ENCODE peak calls at places on chromosome 11, in ten cellular contexts. T is heart left ventricle; Q is choroid plexus epithelial cell; D is body of pancreas; U is CD8-positive, alpha-beta memory T cell; K is cardiac muscle cell; G is psoas muscle; J is lung; P is fibroblast of the aortic adventitia; Y is heart right ventricle. S is an unnamed sample.

GRCh38 chr11:7573558-7574296 is 59.9 kb downstream of the PPFIBP2 start:
- DNase-seq in T (no peak), Q (peak), D (no peak), U (no peak), K (no peak), G (no peak), J (no peak), P (no peak), Y (no peak), S (no peak)

GRCh38 chr11:32987851-32988250 is 27.8 kb upstream of the DEPDC7 start:
- DNase-seq in T (no peak), Q (no peak), D (no peak), U (no peak), K (no peak), G (no peak), J (no peak), P (no peak), Y (no peak), S (no peak)

GRCh38 chr11:118572914-118573550 is 823 bp downstream of the ARCN1 start:
- DNase-seq in T (no peak), Q (peak), D (no peak), U (no peak), K (no peak), G (no peak), J (no peak), P (peak), Y (no peak), S (no peak)

GRCh38 chr11:16086229-16086628 is 270.1 kb downstream of the SOX6 start:
- DNase-seq in T (no peak), Q (no peak), D (no peak), U (no peak), K (no peak), G (no peak), J (no peak), P (no peak), Y (no peak), S (no peak)

GRCh38 chr11:34432822-34433221 is 5.9 kb upstream of the CAT start:
- DNase-seq in T (no peak), Q (no peak), D (no peak), U (no peak), K (no peak), G (no peak), J (no peak), P (no peak), Y (no peak), S (peak)

GRCh38 chr11:109967121-109967520 is 126.1 kb upstream of the ZC3H12C start:
- DNase-seq in T (no peak), Q (no peak), D (no peak), U (no peak), K (no peak), G (no peak), J (no peak), P (no peak), Y (no peak), S (no peak)

GRCh38 chr11:18144243-18144642 is 11.9 kb downstream of the MRGPRX3 start:
- DNase-seq in T (no peak), Q (peak), D (no peak), U (no peak), K (no peak), G (no peak), J (no peak), P (no peak), Y (no peak), S (no peak)

GRCh38 chr11:73404048-73404447 is 27.8 kb downstream of the RELT start:
- DNase-seq in T (peak), Q (peak), D (peak), U (no peak), K (peak), G (peak), J (peak), P (peak), Y (peak), S (peak)

GRCh38 chr11:126163074-126163700 is 48.3 kb downstream of the RPUSD4 start:
- DNase-seq in T (no peak), Q (peak), D (no peak), U (no peak), K (no peak), G (no peak), J (no peak), P (peak), Y (no peak), S (peak)

DNA sequence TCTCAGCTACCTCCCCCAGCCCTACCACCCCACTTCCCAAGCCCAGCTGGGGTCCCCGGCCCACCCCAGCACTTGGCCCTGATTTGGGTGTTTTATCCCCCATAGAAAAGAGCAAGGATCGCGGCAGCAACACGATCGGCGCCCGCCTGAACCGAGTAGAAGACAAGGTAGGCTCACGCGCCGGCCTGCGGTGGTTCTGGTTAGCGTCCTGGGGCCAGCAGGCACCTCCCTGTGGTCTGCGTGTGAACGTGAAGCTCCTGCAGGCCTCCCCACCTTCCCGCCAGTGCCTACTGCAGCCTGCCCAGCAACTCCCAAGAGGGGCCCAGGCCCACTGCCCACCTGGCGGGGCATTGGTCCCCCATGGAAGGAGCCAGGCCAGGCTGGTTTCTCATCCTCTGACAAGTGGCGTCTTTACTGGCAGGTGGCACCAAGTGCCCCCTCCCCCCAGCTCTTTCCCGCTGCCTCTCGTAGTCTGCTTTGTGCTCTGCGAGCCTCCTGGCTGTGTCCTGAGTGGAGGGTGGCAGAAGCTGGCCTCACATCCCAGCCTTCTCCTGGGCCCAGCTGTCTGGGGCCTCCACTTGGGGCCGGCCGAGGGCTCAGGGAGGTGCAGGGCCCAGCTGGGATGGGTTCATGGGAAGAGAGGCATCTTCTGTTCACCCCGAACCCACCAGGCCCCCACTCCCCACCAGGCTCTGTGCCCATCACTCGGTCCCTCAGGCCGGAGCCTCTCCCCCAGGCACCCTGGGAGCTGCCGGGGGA is 78.3 kb upstream of the KCNQ1OT1 start:
- DNase-seq in T (peak), Q (no peak), D (peak), U (no peak), K (peak), G (peak), J (peak), P (no peak), Y (no peak), S (peak)
- H3K4me3 ChIP-seq in T (no peak), Q (no peak), D (no peak), U (no peak), K (no peak), G (peak), J (no peak), P (no peak), Y (peak), S (no peak)

DNA sequence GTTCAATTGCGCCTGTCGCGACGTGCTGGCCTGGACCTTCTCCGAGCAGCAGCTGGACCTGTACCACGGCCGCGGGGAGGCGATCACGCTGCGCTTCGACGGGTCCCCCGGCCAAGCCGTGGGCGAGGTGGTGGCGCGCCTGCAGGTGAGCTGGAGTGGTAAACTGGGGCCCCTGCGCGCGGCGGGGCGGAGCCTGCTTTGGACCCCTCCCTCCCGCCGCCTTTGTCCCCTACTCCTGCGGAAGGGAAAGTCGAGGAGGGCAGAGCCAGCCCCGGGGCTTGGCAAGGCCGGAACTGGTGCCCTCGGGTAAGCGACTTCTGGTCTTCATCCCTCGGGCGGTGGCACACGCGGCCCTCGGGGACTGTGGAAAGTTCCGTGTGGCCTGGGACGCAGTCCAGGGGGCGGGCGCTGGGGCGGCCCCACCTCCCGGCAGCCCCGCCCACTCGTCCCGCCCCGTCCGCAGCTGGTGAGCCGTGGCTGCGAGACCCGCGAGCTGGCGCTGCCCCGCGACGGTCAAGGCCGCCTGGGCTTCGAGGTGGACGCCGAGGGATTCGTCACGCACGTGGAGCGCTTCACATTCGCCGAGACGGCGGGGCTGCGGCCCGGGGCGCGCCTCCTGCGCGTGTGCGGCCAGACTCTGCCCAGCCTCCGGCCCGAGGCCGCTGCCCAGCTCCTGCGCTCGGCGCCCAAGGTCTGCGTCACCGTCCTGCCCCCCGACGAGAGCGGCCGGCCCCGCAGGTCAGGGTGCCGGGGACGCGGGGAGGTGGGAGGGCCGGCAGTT is 9.2 kb downstream of the SIPA1 start:
- DNase-seq in T (no peak), Q (peak), D (peak), U (no peak), K (no peak), G (peak), J (no peak), P (no peak), Y (no peak), S (no peak)
- H3K4me3 ChIP-seq in T (no peak), Q (peak), D (peak), U (no peak), K (peak), G (peak), J (peak), P (no peak), Y (no peak), S (no peak)

GRCh38 chr11:95443386-95443785 is 212.4 kb upstream of the SESN3 start:
- DNase-seq in T (no peak), Q (no peak), D (no peak), U (no peak), K (no peak), G (no peak), J (no peak), P (no peak), Y (no peak), S (no peak)
- H3K4me3 ChIP-seq in T (no peak), Q (no peak), D (no peak), U (no peak), K (no peak), G (no peak), J (no peak), P (no peak), Y (no peak), S (no peak)

GRCh38 chr11:9774591-9775392 is 110.9 kb downstream of the SWAP70 start:
- DNase-seq in T (no peak), Q (peak), D (no peak), U (no peak), K (no peak), G (no peak), J (no peak), P (peak), Y (no peak), S (no peak)

GRCh38 chr11:9777066-9777465 is 113.2 kb downstream of the SWAP70 start:
- DNase-seq in T (no peak), Q (no peak), D (no peak), U (no peak), K (no peak), G (no peak), J (no peak), P (no peak), Y (no peak), S (no peak)

GRCh38 chr11:9774109-9774508 is 110.2 kb downstream of the SWAP70 start:
- DNase-seq in T (no peak), Q (no peak), D (no peak), U (no peak), K (no peak), G (no peak), J (no peak), P (no peak), Y (no peak), S (no peak)

GRCh38 chr11:9776203-9776602 is 112.3 kb downstream of the SWAP70 start:
- DNase-seq in T (no peak), Q (no peak), D (no peak), U (no peak), K (no peak), G (no peak), J (no peak), P (no peak), Y (no peak), S (no peak)

DNA sequence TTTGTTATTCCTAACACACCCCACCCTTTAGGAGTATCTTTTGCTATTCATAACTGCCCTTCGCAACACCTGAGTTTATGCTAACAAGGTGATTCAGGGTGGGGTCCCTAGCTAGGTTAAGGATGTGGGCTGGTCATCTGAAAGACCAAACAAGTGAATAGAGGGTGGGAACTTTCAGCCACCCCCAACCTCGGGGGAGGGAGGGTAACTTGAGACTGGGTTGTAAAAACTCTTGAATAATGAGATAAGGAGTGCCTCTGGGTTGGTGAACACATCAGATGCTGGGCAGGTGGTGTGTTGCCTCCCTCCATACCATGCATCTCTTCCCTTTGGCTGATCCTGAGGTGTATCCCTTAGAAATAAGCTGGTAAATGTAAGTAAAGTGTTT is 111.5 kb downstream of the SWAP70 start:
- DNase-seq in T (no peak), Q (no peak), D (no peak), U (no peak), K (no peak), G (no peak), J (no peak), P (no peak), Y (no peak), S (no peak)
- H3K4me3 ChIP-seq in T (no peak), Q (no peak), D (no peak), U (no peak), K (peak), G (no peak), J (no peak), P (no peak), Y (no peak), S (no peak)

GRCh38 chr11:560305-561147 is at the start of the genes LMNTD2 and RASSF7:
- DNase-seq in T (peak), Q (peak), D (peak), U (peak), K (peak), G (peak), J (peak), P (peak), Y (peak), S (peak)

GRCh38 chr11:563812-564578 is 3.2 kb downstream of the RASSF7 start:
- DNase-seq in T (peak), Q (no peak), D (no peak), U (no peak), K (no peak), G (peak), J (no peak), P (no peak), Y (no peak), S (no peak)

GRCh38 chr11:563066-563811 is 2.5 kb downstream of the RASSF7 start:
- DNase-seq in T (no peak), Q (no peak), D (no peak), U (no peak), K (no peak), G (no peak), J (no peak), P (no peak), Y (no peak), S (no peak)

GRCh38 chr11:561148-562003 is 606 bp downstream of the RASSF7 start:
- DNase-seq in T (peak), Q (no peak), D (peak), U (no peak), K (no peak), G (no peak), J (peak), P (no peak), Y (no peak), S (no peak)

DNA sequence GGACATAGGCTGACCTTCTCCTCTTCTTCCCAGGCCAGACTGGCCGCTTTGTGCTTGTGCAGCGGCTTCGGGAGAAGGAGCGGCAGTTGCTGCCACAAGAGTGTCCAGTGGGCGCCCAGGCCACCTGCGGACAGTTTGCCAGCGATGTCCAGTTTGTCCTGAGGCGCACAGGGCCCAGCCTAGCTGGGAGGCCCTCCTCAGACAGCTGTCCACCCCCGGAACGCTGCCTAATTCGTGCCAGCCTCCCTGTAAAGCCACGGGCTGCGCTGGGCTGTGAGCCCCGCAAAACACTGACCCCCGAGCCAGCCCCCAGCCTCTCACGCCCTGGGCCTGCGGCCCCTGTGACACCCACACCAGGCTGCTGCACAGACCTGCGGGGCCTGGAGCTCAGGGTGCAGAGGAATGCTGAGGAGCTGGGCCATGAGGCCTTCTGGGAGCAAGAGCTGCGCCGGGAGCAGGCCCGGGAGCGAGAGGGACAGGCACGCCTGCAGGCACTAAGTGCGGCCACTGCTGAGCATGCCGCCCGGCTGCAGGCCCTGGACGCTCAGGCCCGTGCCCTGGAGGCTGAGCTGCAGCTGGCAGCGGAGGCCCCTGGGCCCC is 1.4 kb downstream of the RASSF7 start:
- DNase-seq in T (peak), Q (no peak), D (no peak), U (no peak), K (no peak), G (no peak), J (no peak), P (no peak), Y (no peak), S (no peak)
- H3K4me3 ChIP-seq in T (no peak), Q (no peak), D (peak), U (peak), K (peak), G (no peak), J (no peak), P (no peak), Y (no peak), S (no peak)

DNA sequence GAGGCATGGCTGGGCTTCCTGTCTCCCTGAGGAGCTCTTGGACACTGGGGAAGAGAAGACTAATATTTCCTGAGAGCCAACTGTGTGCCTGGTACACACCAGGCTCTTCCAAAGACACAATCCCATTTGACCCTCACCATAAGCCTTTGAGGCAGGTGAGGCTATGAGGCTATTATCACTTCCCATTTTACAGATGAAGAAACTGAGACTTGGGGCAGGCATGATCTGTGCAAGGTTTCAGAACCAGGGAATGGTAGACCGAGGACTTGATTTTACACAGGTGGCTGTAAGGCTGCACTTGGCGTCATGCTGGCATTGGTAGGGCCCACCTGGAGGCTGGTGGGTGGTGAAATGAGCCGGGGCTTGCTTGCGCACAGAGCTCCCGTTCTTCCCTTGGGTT is 90.8 kb downstream of the LRRC32 start:
- DNase-seq in T (no peak), Q (no peak), D (no peak), U (no peak), K (no peak), G (no peak), J (no peak), P (no peak), Y (no peak), S (no peak)
- H3K4me3 ChIP-seq in T (no peak), Q (no peak), D (no peak), U (no peak), K (no peak), G (no peak), J (no peak), P (no peak), Y (no peak), S (no peak)

DNA sequence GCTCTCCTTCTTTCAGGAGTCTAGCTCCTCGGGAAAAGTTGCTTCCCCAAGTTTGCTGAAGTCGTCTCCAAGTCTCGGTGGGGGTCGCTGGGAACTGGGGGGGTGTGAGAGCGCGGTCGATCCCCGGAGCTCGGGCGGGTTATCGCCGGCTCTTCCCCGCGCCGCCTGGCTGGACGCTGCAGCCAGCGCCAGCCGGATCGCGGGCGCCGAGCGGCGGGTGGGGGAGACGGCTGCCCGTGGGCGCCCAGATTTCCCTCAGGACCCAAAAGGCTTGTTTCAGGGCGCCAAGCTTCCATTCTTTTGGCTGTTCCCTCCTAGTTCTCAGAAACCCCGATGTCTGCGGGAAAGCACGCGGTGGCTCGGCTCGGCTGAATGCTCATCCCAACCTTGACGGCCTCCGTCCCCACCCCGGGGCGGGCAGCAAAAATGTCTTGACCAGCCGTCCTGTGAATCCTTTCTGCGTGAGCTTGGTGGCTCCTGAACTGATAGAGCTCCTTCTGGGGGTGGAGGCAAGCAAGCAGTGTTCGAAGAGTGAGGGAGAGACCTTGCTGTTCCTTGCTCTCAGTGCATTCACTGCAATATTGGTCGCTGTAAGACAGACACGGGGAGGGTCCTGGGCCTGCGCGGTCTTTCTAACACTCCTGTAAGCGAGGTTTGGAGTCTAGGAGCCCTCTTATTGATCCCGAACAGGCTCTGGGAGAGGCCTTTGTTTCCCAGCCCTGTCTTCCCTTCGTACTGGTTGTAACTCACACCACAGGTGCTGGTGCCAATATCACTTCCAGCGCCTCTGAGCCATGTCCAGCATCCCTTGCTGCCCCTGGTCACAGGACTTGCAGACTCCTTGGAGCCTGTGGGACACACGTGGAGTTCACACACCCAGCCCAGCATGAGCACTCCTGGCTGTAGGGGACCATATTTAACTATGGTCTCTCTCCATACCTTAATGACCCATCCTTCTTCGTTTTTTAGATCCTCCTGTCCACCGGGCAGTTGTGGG is 1.8 kb downstream of the ZBTB16 start:
- DNase-seq in T (peak), Q (peak), D (peak), U (no peak), K (no peak), G (peak), J (peak), P (no peak), Y (peak), S (no peak)
- H3K4me3 ChIP-seq in T (peak), Q (peak), D (peak), U (peak), K (peak), G (peak), J (peak), P (peak), Y (peak), S (peak)